ENCODE peak calls at places on chromosome 5, in five cellular contexts. D, Y, N, S and J are unnamed samples.

GRCh38 chr5:61327761-61328753 is 4.0 kb upstream of the ZSWIM6 start:
- DNase-seq in N (no peak), S (no peak), Y (peak; percentile 95), D (peak; percentile 56), J (peak; percentile 48)

GRCh38 chr5:1006656-1007071 is 1.9 kb upstream of the NKD2 start:
- DNase-seq in N (no peak), D (no peak), Y (no peak), S (no peak), J (no peak)

GRCh38 chr5:88675159-88675757 is 207.7 kb downstream of the MEF2C start:
- DNase-seq in Y (no peak), D (no peak), N (no peak), S (no peak), J (no peak)

GRCh38 chr5:153147891-153148623 is 342.4 kb upstream of the GRIA1 start:
- DNase-seq in S (no peak), N (no peak), D (no peak), Y (no peak), J (no peak)

GRCh38 chr5:153782589-153783238 is 256.0 kb downstream of the FAM114A2 start:
- DNase-seq in D (no peak), Y (peak; percentile 6), N (no peak), S (peak; percentile 47), J (no peak)

GRCh38 chr5:57033103-57033502 is 81.2 kb upstream of the MIER3 start:
- DNase-seq in Y (no peak), D (peak; percentile 42), N (no peak), S (no peak), J (no peak)

GRCh38 chr5:90201923-90202322 is 207.6 kb downstream of the CETN3 start:
- DNase-seq in N (no peak), D (no peak), Y (no peak), S (no peak), J (no peak)

GRCh38 chr5:32138839-32139493 is 35.2 kb downstream of the GOLPH3 start:
- DNase-seq in D (no peak), N (no peak), Y (peak; percentile 45), S (no peak), J (no peak)

GRCh38 chr5:4523038-4523437 is 617.1 kb upstream of the ADAMTS16 start:
- DNase-seq in N (no peak), D (no peak), S (no peak), Y (no peak), J (no peak)

GRCh38 chr5:176530983-176531901 is 6.0 kb downstream of the RNF44 start:
- DNase-seq in N (no peak), D (no peak), Y (peak; percentile 74), S (no peak), J (no peak)

GRCh38 chr5:86929123-86929766 is 311.5 kb downstream of the COX7C start:
- DNase-seq in D (no peak), S (peak; percentile 70), Y (no peak), N (no peak), J (no peak)

GRCh38 chr5:9686211-9686610 is 56.1 kb upstream of the TAS2R1 start:
- DNase-seq in S (no peak), N (no peak), Y (peak; percentile 83), D (no peak), J (no peak)

GRCh38 chr5:163846512-163846911 is 341.1 kb downstream of the MAT2B start:
- DNase-seq in D (no peak), Y (peak; percentile 72), S (no peak), N (no peak), J (no peak)

GRCh38 chr5:89213584-89213983 is 330.6 kb upstream of the MEF2C start:
- DNase-seq in S (no peak), D (no peak), Y (peak; percentile 60), N (no peak), J (no peak)

GRCh38 chr5:39177629-39177959 is 41.8 kb downstream of the FYB1 start:
- DNase-seq in S (no peak), D (no peak), Y (no peak), N (peak; percentile 45), J (peak; percentile 21)

GRCh38 chr5:76807296-76807695 is 11.5 kb upstream of the F2RL1 start:
- DNase-seq in N (no peak), Y (peak; percentile 89), S (no peak), D (no peak), J (no peak)

GRCh38 chr5:42992035-42992570 is 48.0 kb downstream of the ANXA2R start:
- DNase-seq in Y (peak; percentile 88), S (no peak), N (peak; percentile 44), D (peak; percentile 57), J (no peak)

GRCh38 chr5:151772868-151773561 is 1.3 kb downstream of the G3BP1 start:
- DNase-seq in D (no peak), N (no peak), Y (peak; percentile 56), S (no peak), J (no peak)

GRCh38 chr5:158382473-158382872 is 523.5 kb upstream of the CLINT1 start:
- DNase-seq in S (peak; percentile 10), N (no peak), Y (peak; percentile 97), D (peak; percentile 59), J (no peak)
- TF ChIP-seq RFX5 in S (no peak), N (no peak), Y (no peak), D (no peak), J (no peak)

DNA sequence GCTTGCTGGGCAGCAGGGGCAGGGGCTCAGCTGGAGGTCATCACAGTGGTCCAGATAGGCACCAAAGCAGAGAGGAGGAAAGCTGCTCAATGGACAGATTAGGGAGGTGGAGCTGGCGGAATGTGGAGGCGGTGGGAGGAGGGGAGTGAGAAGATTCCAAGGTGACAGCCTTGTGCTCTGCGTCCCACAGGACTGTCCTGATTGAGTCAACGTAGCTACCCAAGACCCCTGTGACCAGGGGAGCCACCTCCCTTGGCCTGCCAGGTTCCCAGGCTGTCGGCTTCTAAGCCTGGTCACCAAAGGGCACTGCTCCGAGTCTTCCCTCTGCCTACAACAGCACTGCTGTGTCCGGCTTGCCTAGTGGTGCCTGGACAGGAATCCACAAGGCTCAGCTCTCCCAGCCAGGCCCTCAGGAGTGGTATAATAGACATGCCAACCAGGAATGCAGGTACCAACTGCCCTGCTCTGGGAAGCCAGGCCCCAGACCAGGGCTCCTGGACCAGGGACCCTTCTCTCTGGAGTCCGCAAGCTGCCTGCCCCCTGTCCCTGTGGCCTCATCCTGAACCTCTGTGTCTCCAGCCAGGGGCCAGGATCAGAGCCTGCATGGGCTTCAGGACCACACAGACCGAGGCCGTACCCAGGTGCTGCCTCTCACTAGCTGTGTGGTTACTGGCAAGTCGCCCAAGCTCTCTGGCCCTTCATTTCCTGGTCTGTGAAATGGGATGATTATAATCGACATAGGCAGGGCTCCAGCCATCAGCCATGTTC is 67.9 kb downstream of the STK10 start:
- DNase-seq in D (no peak), S (no peak), Y (no peak), N (no peak), J (no peak)
- TF ChIP-seq RFX5 in D (no peak), S (no peak), Y (no peak), N (no peak), J (no peak)

GRCh38 chr5:82100303-82101077 is 128.7 kb downstream of the ATG10 start:
- DNase-seq in D (peak; percentile 1), S (no peak), Y (peak; percentile 55), N (no peak), J (peak; percentile 59)
- TF ChIP-seq RFX5 in D (no peak), S (no peak), Y (no peak), N (no peak), J (no peak)

GRCh38 chr5:71537681-71538080 is 49.5 kb upstream of the MCCC2 start:
- DNase-seq in S (no peak), D (no peak), Y (no peak), N (no peak), J (no peak)
- TF ChIP-seq RFX5 in S (no peak), D (no peak), Y (no peak), N (no peak), J (no peak)

GRCh38 chr5:170427672-170428236 is 38.6 kb upstream of the KCNMB1 start:
- DNase-seq in N (no peak), Y (no peak), D (no peak), S (no peak), J (no peak)
- TF ChIP-seq RFX5 in N (no peak), Y (no peak), D (no peak), S (no peak), J (no peak)

DNA sequence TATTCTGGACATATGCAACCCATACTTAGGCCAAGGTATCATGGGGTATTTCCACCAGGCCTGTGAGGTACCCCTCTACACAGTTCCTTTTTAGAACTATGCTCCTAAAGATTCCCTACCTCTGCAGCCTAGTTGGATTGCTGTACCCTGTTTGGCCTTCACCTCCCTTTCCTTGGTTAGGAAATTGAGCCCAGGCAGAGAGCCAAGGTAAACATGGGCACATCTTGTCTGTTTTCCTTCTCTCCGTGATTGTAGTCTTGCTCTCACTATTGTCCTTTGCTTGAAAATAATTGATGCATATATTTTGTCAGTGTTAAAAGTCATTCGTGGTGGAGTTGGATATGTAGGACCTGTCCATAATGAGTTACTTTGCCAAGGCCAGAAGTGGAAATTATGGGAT is 26.7 kb downstream of the BDP1 start:
- DNase-seq in N (no peak), D (peak; percentile 9), Y (peak; percentile 38), S (no peak), J (no peak)
- TF ChIP-seq RFX5 in N (no peak), D (no peak), Y (no peak), S (no peak), J (no peak)

GRCh38 chr5:73352789-73353188 is 95.8 kb downstream of the FOXD1 start:
- DNase-seq in N (no peak), D (no peak), Y (no peak), S (no peak), J (no peak)

GRCh38 chr5:73354406-73354805 is 94.2 kb downstream of the FOXD1 start:
- DNase-seq in Y (peak; percentile 67), D (no peak), N (no peak), S (no peak), J (no peak)

GRCh38 chr5:73357576-73357975 is 91.0 kb downstream of the FOXD1 start:
- DNase-seq in D (no peak), S (no peak), Y (no peak), N (no peak), J (no peak)

GRCh38 chr5:73359395-73359794 is 89.2 kb downstream of the FOXD1 start:
- DNase-seq in D (no peak), Y (no peak), S (no peak), N (no peak), J (no peak)

GRCh38 chr5:73355083-73355482 is 93.5 kb downstream of the FOXD1 start:
- DNase-seq in S (no peak), Y (peak; percentile 54), D (no peak), N (no peak), J (no peak)
- TF ChIP-seq RFX5 in S (no peak), Y (no peak), D (no peak), N (no peak), J (no peak)

DNA sequence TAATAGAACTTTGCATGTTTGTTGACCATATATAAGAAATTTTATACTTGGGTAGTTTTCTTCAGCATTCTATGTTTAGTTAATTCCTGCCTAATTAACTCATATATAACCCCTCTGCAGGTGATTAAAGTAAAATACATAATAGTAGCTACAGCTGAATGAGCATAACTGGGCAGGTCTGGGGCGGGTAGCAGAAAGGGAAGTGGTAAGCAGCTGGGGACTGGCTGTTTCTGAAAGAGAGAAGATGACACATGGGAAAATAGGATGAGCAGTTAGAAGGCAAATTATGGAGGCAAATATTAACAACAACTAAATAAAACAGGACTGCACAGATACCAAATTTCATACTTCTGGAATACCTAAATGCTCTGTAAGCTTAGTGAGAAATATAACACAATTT is 128.1 kb downstream of the CPLANE1 start:
- DNase-seq in S (no peak), D (no peak), N (no peak), Y (no peak), J (no peak)
- TF ChIP-seq RFX5 in S (no peak), D (no peak), N (no peak), Y (no peak), J (no peak)